ENCODE peak calls at places on chromosomes 1 and 21, in seven cellular contexts. One of them, this sample, is unnamed.
A peak's percentile ranks its signal among the peaks of the same experiment; 100 is the strongest.

GRCh38 chr1:190478193-190479007 is 736 bp upstream of the BRINP3 start:
- DNase-seq in lower lobe of right lung: no peak
- DNase-seq in GM12878: no peak
- DNase-seq in left ventricle myocardium inferior: no peak
- DNase-seq in cardiac muscle cell: peak; percentile 51
- DNase-seq in breast epithelium: no peak
- DNase-seq in lung: no peak
- DNase-seq in this sample: no peak

GRCh38 chr1:30575066-30575465 is 148.3 kb downstream of the MATN1 start:
- DNase-seq in breast epithelium: no peak
- DNase-seq in lower lobe of right lung: no peak
- DNase-seq in cardiac muscle cell: no peak
- DNase-seq in GM12878: no peak
- DNase-seq in left ventricle myocardium inferior: no peak
- DNase-seq in lung: no peak
- DNase-seq in this sample: no peak

GRCh38 chr1:209866201-209866600 is 38.4 kb downstream of the UTP25 start:
- DNase-seq in lung: no peak
- DNase-seq in lower lobe of right lung: no peak
- DNase-seq in left ventricle myocardium inferior: no peak
- DNase-seq in GM12878: no peak
- DNase-seq in cardiac muscle cell: no peak
- DNase-seq in breast epithelium: no peak
- DNase-seq in this sample: no peak

GRCh38 chr1:201119206-201119814 is 7.1 kb upstream of the CACNA1S start:
- DNase-seq in lower lobe of right lung: no peak
- DNase-seq in cardiac muscle cell: peak; percentile 58
- DNase-seq in breast epithelium: no peak
- DNase-seq in lung: peak; percentile 43
- DNase-seq in left ventricle myocardium inferior: no peak
- DNase-seq in GM12878: no peak
- DNase-seq in this sample: no peak

GRCh38 chr1:39690943-39691382 is 270 bp downstream of the HPCAL4 start:
- DNase-seq in breast epithelium: no peak
- DNase-seq in GM12878: no peak
- DNase-seq in cardiac muscle cell: no peak
- DNase-seq in lung: no peak
- DNase-seq in left ventricle myocardium inferior: no peak
- DNase-seq in lower lobe of right lung: no peak
- DNase-seq in this sample: no peak

GRCh38 chr21:28734522-28735175 is 258.0 kb downstream of the LTN1 start:
- DNase-seq in lower lobe of right lung: no peak
- DNase-seq in GM12878: no peak
- DNase-seq in cardiac muscle cell: no peak
- DNase-seq in breast epithelium: no peak
- DNase-seq in left ventricle myocardium inferior: no peak
- DNase-seq in lung: no peak
- DNase-seq in this sample: no peak

GRCh38 chr1:62040450-62040849 is 154.2 kb upstream of the L1TD1 start:
- DNase-seq in left ventricle myocardium inferior: no peak
- DNase-seq in cardiac muscle cell: no peak
- DNase-seq in lung: no peak
- DNase-seq in breast epithelium: no peak
- DNase-seq in lower lobe of right lung: no peak
- DNase-seq in GM12878: no peak
- DNase-seq in this sample: no peak

GRCh38 chr1:39047374-39048229 is 21.5 kb downstream of the NDUFS5 start:
- DNase-seq in GM12878: peak; percentile 30
- DNase-seq in breast epithelium: no peak
- DNase-seq in lung: peak; percentile 30
- DNase-seq in left ventricle myocardium inferior: peak; percentile 19
- DNase-seq in lower lobe of right lung: peak; percentile 6
- DNase-seq in cardiac muscle cell: peak; percentile 95
- DNase-seq in this sample: peak; percentile 22

GRCh38 chr1:206050655-206051235 is 2.2 kb upstream of the RHEX start:
- DNase-seq in breast epithelium: no peak
- DNase-seq in lower lobe of right lung: no peak
- DNase-seq in cardiac muscle cell: no peak
- DNase-seq in left ventricle myocardium inferior: no peak
- DNase-seq in lung: no peak
- DNase-seq in GM12878: peak; percentile 100
- DNase-seq in this sample: no peak

GRCh38 chr21:32524010-32524719 is 61.2 kb downstream of the TCP10L start:
- DNase-seq in breast epithelium: no peak
- DNase-seq in lower lobe of right lung: no peak
- DNase-seq in cardiac muscle cell: peak; percentile 80
- DNase-seq in left ventricle myocardium inferior: peak; percentile 41
- DNase-seq in lung: no peak
- DNase-seq in GM12878: no peak
- DNase-seq in this sample: no peak

GRCh38 chr21:42746593-42747266 is 93.3 kb downstream of the PDE9A start:
- DNase-seq in lower lobe of right lung: peak; percentile 85
- DNase-seq in breast epithelium: no peak
- DNase-seq in cardiac muscle cell: no peak
- DNase-seq in left ventricle myocardium inferior: peak; percentile 46
- DNase-seq in GM12878: no peak
- DNase-seq in lung: peak; percentile 58
- DNase-seq in this sample: no peak

GRCh38 chr1:56816909-56817308 is 2.3 kb downstream of the FYB2 start:
- DNase-seq in breast epithelium: no peak
- DNase-seq in lower lobe of right lung: no peak
- DNase-seq in left ventricle myocardium inferior: no peak
- DNase-seq in lung: no peak
- DNase-seq in cardiac muscle cell: no peak
- DNase-seq in GM12878: no peak
- DNase-seq in this sample: no peak

GRCh38 chr1:101496109-101496508 is 259.3 kb downstream of the S1PR1 start:
- DNase-seq in GM12878: no peak
- DNase-seq in lower lobe of right lung: no peak
- DNase-seq in breast epithelium: no peak
- DNase-seq in left ventricle myocardium inferior: no peak
- DNase-seq in lung: no peak
- DNase-seq in cardiac muscle cell: no peak
- DNase-seq in this sample: no peak

GRCh38 chr1:201582977-201583376 is 44.0 kb downstream of the NAV1 start:
- DNase-seq in lung: no peak
- DNase-seq in left ventricle myocardium inferior: no peak
- DNase-seq in lower lobe of right lung: peak; percentile 21
- DNase-seq in GM12878: no peak
- DNase-seq in cardiac muscle cell: no peak
- DNase-seq in breast epithelium: no peak
- DNase-seq in this sample: no peak

GRCh38 chr1:36279110-36279788 is 26.9 kb upstream of the SH3D21 start:
- DNase-seq in cardiac muscle cell: peak; percentile 58
- DNase-seq in GM12878: no peak
- DNase-seq in lower lobe of right lung: no peak
- DNase-seq in breast epithelium: no peak
- DNase-seq in lung: no peak
- DNase-seq in left ventricle myocardium inferior: no peak
- DNase-seq in this sample: no peak

GRCh38 chr1:197692965-197693364 is 82.3 kb downstream of the DENND1B start:
- DNase-seq in lower lobe of right lung: no peak
- DNase-seq in cardiac muscle cell: peak; percentile 27
- DNase-seq in GM12878: no peak
- DNase-seq in lung: no peak
- DNase-seq in breast epithelium: no peak
- DNase-seq in left ventricle myocardium inferior: no peak
- DNase-seq in this sample: no peak

GRCh38 chr1:101363891-101364318 is 127.1 kb downstream of the S1PR1 start:
- DNase-seq in breast epithelium: no peak
- DNase-seq in lower lobe of right lung: no peak
- DNase-seq in cardiac muscle cell: no peak
- DNase-seq in GM12878: no peak
- DNase-seq in lung: no peak
- DNase-seq in left ventricle myocardium inferior: no peak
- DNase-seq in this sample: no peak

GRCh38 chr21:32733356-32733755 is 5.5 kb upstream of the SYNJ1 start:
- DNase-seq in lung: no peak
- DNase-seq in GM12878: no peak
- DNase-seq in left ventricle myocardium inferior: no peak
- DNase-seq in lower lobe of right lung: no peak
- DNase-seq in breast epithelium: no peak
- DNase-seq in cardiac muscle cell: no peak
- DNase-seq in this sample: no peak

GRCh38 chr1:165894591-165894990 is 67.2 kb downstream of the UCK2 start:
- DNase-seq in left ventricle myocardium inferior: no peak
- DNase-seq in lung: no peak
- DNase-seq in breast epithelium: no peak
- DNase-seq in GM12878: no peak
- DNase-seq in cardiac muscle cell: no peak
- DNase-seq in lower lobe of right lung: no peak
- DNase-seq in this sample: no peak
- H3K4me1 ChIP-seq in left ventricle myocardium inferior: peaks cover 70% of the 10 kb centered on the region
- H3K4me1 ChIP-seq in lung: peaks cover 7% of the 10 kb centered on the region
- H3K4me1 ChIP-seq in breast epithelium: no peaks in the 10 kb centered on the region
- H3K4me1 ChIP-seq in GM12878: no peaks in the 10 kb centered on the region
- H3K4me1 ChIP-seq in cardiac muscle cell: peaks cover 25% of the 10 kb centered on the region
- H3K4me1 ChIP-seq in lower lobe of right lung: peaks cover 7% of the 10 kb centered on the region
- H3K4me1 ChIP-seq in this sample: peaks cover 24% of the 10 kb centered on the region

DNA sequence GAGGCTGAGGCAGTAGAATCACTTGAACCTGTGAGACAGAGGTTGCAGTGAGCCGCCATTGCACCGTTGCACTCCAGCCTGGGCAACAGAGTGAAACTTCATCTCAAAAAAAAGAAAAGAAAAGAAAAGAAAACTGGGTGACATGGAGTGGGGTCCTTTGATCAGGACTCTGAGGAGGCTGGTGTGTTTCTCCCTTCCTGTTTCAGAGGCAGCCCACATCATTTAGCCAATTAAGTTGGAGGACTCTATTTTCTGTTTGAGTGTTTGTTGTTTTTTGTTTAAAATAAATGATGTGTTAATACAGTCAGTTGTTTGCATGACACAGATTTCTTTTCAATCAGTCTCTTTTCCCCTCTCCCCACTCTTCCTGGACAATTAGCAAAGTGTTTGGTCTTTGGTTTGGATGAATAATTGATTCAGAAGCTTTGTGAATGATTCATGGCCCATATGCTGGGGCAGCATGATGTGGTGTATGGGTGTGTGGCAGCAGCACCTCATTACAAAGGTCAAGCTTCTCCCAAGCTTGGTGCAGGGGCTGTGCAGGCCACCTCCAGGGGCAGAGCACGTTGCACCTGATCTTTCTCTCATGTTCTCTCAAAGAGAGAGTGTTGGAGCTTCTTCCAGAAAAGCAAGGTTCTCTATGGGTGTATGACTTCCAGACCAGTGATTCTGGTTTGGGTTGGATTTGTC is 48.8 kb downstream of the CACNA1E start:
- DNase-seq in left ventricle myocardium inferior: no peak
- DNase-seq in cardiac muscle cell: no peak
- DNase-seq in lower lobe of right lung: no peak
- DNase-seq in GM12878: no peak
- DNase-seq in lung: no peak
- DNase-seq in breast epithelium: no peak
- DNase-seq in this sample: no peak
- H3K4me1 ChIP-seq in left ventricle myocardium inferior: no peaks in the 10 kb centered on the region
- H3K4me1 ChIP-seq in cardiac muscle cell: no peaks in the 10 kb centered on the region
- H3K4me1 ChIP-seq in lower lobe of right lung: no peaks in the 10 kb centered on the region
- H3K4me1 ChIP-seq in GM12878: no peaks in the 10 kb centered on the region
- H3K4me1 ChIP-seq in lung: no peaks in the 10 kb centered on the region
- H3K4me1 ChIP-seq in breast epithelium: no peaks in the 10 kb centered on the region
- H3K4me1 ChIP-seq in this sample: no peaks in the 10 kb centered on the region

GRCh38 chr1:153531638-153532037 is 4.2 kb downstream of the S100A6 start:
- DNase-seq in lung: no peak
- DNase-seq in breast epithelium: no peak
- DNase-seq in lower lobe of right lung: no peak
- DNase-seq in cardiac muscle cell: no peak
- DNase-seq in left ventricle myocardium inferior: no peak
- DNase-seq in GM12878: no peak
- DNase-seq in this sample: no peak
- H3K4me1 ChIP-seq in lung: peaks cover 11% of the 10 kb centered on the region
- H3K4me1 ChIP-seq in breast epithelium: peaks cover 2% of the 10 kb centered on the region
- H3K4me1 ChIP-seq in lower lobe of right lung: peaks cover 40% of the 10 kb centered on the region
- H3K4me1 ChIP-seq in cardiac muscle cell: peaks cover 7% of the 10 kb centered on the region
- H3K4me1 ChIP-seq in left ventricle myocardium inferior: peaks cover 51% of the 10 kb centered on the region
- H3K4me1 ChIP-seq in GM12878: peaks cover 11% of the 10 kb centered on the region
- H3K4me1 ChIP-seq in this sample: no peaks in the 10 kb centered on the region

DNA sequence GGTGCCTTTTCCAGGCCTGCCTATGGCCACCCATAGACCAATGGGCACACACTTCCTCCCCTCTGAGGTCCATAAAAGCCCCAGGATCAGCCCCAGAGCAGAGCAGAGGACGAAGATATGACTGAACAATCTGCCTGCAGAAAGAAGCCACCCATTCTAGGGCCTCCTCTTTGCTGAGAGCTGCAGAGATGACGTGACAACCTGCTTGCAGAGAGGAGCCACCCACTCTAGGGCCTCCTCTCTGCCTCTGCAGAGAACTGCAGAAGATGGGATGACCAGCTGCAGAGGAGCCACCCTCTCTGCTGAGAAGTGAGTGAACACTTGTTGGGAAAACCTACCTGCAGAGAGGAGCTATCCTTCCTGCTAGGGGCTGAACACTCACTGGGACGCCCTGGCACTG is 79.7 kb downstream of the SCMH1 start:
- DNase-seq in lower lobe of right lung: no peak
- DNase-seq in lung: no peak
- DNase-seq in GM12878: no peak
- DNase-seq in left ventricle myocardium inferior: no peak
- DNase-seq in cardiac muscle cell: no peak
- DNase-seq in breast epithelium: no peak
- DNase-seq in this sample: no peak
- H3K4me1 ChIP-seq in lower lobe of right lung: no peaks in the 10 kb centered on the region
- H3K4me1 ChIP-seq in lung: no peaks in the 10 kb centered on the region
- H3K4me1 ChIP-seq in GM12878: no peaks in the 10 kb centered on the region
- H3K4me1 ChIP-seq in left ventricle myocardium inferior: peaks cover 21% of the 10 kb centered on the region
- H3K4me1 ChIP-seq in cardiac muscle cell: peaks cover 61% of the 10 kb centered on the region
- H3K4me1 ChIP-seq in breast epithelium: no peaks in the 10 kb centered on the region
- H3K4me1 ChIP-seq in this sample: no peaks in the 10 kb centered on the region

GRCh38 chr1:26719205-26719604 is 23.4 kb downstream of the ARID1A start:
- DNase-seq in left ventricle myocardium inferior: no peak
- DNase-seq in breast epithelium: no peak
- DNase-seq in cardiac muscle cell: no peak
- DNase-seq in GM12878: no peak
- DNase-seq in lower lobe of right lung: no peak
- DNase-seq in lung: no peak
- DNase-seq in this sample: no peak
- H3K4me1 ChIP-seq in left ventricle myocardium inferior: peaks cover 100% of the 10 kb centered on the region
- H3K4me1 ChIP-seq in breast epithelium: no peaks in the 10 kb centered on the region
- H3K4me1 ChIP-seq in cardiac muscle cell: peaks cover 32% of the 10 kb centered on the region
- H3K4me1 ChIP-seq in GM12878: peaks cover 36% of the 10 kb centered on the region
- H3K4me1 ChIP-seq in lower lobe of right lung: peaks cover 97% of the 10 kb centered on the region
- H3K4me1 ChIP-seq in lung: peaks cover 18% of the 10 kb centered on the region
- H3K4me1 ChIP-seq in this sample: peaks cover 91% of the 10 kb centered on the region